ENCODE peak calls at places on chromosomes 4 and X, in eight cellular contexts. One of them, this sample, is unnamed.

GRCh38 chr4:10011885-10012284 is 9.4 kb downstream of the SLC2A9 start:
- DNase-seq in upper lobe of right lung: no peak
- DNase-seq in gastrocnemius medialis: no peak
- DNase-seq in progenitor cell of endocrine pancreas: no peak
- DNase-seq in fibroblast of lung: peak; percentile 11
- DNase-seq in cardiac muscle cell: peak; percentile 62
- DNase-seq in GM06990: no peak
- DNase-seq in spleen: no peak
- DNase-seq in this sample: no peak

GRCh38 chr4:38605794-38606586 is 58.0 kb upstream of the KLF3 start:
- DNase-seq in spleen: no peak
- DNase-seq in gastrocnemius medialis: no peak
- DNase-seq in fibroblast of lung: peak; percentile 33
- DNase-seq in cardiac muscle cell: no peak
- DNase-seq in upper lobe of right lung: no peak
- DNase-seq in progenitor cell of endocrine pancreas: no peak
- DNase-seq in GM06990: no peak
- DNase-seq in this sample: no peak

GRCh38 chr4:118994030-118994429 is 105.4 kb downstream of the SYNPO2 start:
- DNase-seq in spleen: no peak
- DNase-seq in progenitor cell of endocrine pancreas: no peak
- DNase-seq in cardiac muscle cell: no peak
- DNase-seq in fibroblast of lung: peak; percentile 96
- DNase-seq in gastrocnemius medialis: peak; percentile 87
- DNase-seq in upper lobe of right lung: no peak
- DNase-seq in GM06990: no peak
- DNase-seq in this sample: no peak

GRCh38 chr4:36394352-36394903 is 113.0 kb downstream of the DTHD1 start:
- DNase-seq in progenitor cell of endocrine pancreas: no peak
- DNase-seq in gastrocnemius medialis: no peak
- DNase-seq in spleen: no peak
- DNase-seq in cardiac muscle cell: no peak
- DNase-seq in upper lobe of right lung: no peak
- DNase-seq in GM06990: no peak
- DNase-seq in fibroblast of lung: no peak
- DNase-seq in this sample: peak; percentile 50

GRCh38 chr4:57504139-57504538 is 394.0 kb upstream of the IGFBP7 start:
- DNase-seq in GM06990: no peak
- DNase-seq in progenitor cell of endocrine pancreas: no peak
- DNase-seq in upper lobe of right lung: no peak
- DNase-seq in gastrocnemius medialis: no peak
- DNase-seq in cardiac muscle cell: no peak
- DNase-seq in fibroblast of lung: no peak
- DNase-seq in spleen: no peak
- DNase-seq in this sample: no peak

GRCh38 chr4:143700420-143701352 is at the start of gene FREM3:
- DNase-seq in cardiac muscle cell: no peak
- DNase-seq in progenitor cell of endocrine pancreas: peak; percentile 28
- DNase-seq in fibroblast of lung: no peak
- DNase-seq in gastrocnemius medialis: no peak
- DNase-seq in GM06990: peak; percentile 11
- DNase-seq in upper lobe of right lung: peak; percentile 64
- DNase-seq in spleen: peak; percentile 76
- DNase-seq in this sample: peak; percentile 2

GRCh38 chr4:86054676-86055075 is 305.2 kb downstream of the MAPK10 start:
- DNase-seq in progenitor cell of endocrine pancreas: no peak
- DNase-seq in upper lobe of right lung: no peak
- DNase-seq in cardiac muscle cell: no peak
- DNase-seq in gastrocnemius medialis: no peak
- DNase-seq in GM06990: no peak
- DNase-seq in fibroblast of lung: no peak
- DNase-seq in spleen: no peak
- DNase-seq in this sample: no peak

GRCh38 chr4:183875251-183875825 is 29.8 kb upstream of the STOX2 start:
- DNase-seq in spleen: no peak
- DNase-seq in GM06990: no peak
- DNase-seq in cardiac muscle cell: no peak
- DNase-seq in fibroblast of lung: no peak
- DNase-seq in progenitor cell of endocrine pancreas: no peak
- DNase-seq in gastrocnemius medialis: no peak
- DNase-seq in upper lobe of right lung: no peak
- DNase-seq in this sample: no peak

GRCh38 chrX:49001521-49002090 is 458 bp downstream of the GRIPAP1 start:
- DNase-seq in cardiac muscle cell: peak; percentile 44
- DNase-seq in gastrocnemius medialis: no peak
- DNase-seq in progenitor cell of endocrine pancreas: no peak
- DNase-seq in fibroblast of lung: peak; percentile 40
- DNase-seq in GM06990: no peak
- DNase-seq in spleen: peak; percentile 80
- DNase-seq in upper lobe of right lung: peak; percentile 64
- DNase-seq in this sample: peak; percentile 76

GRCh38 chr4:54155936-54156335 is 56.0 kb downstream of the GSX2 start:
- DNase-seq in upper lobe of right lung: no peak
- DNase-seq in spleen: no peak
- DNase-seq in fibroblast of lung: no peak
- DNase-seq in cardiac muscle cell: no peak
- DNase-seq in GM06990: no peak
- DNase-seq in gastrocnemius medialis: no peak
- DNase-seq in progenitor cell of endocrine pancreas: no peak
- DNase-seq in this sample: no peak

GRCh38 chrX:147476008-147476407 is 435.7 kb upstream of the FMR1 start:
- DNase-seq in progenitor cell of endocrine pancreas: no peak
- DNase-seq in gastrocnemius medialis: no peak
- DNase-seq in GM06990: no peak
- DNase-seq in spleen: no peak
- DNase-seq in upper lobe of right lung: no peak
- DNase-seq in cardiac muscle cell: no peak
- DNase-seq in fibroblast of lung: no peak
- DNase-seq in this sample: peak; percentile 8

GRCh38 chrX:16319929-16320328 is 152.6 kb downstream of the MAGEB17 start:
- DNase-seq in fibroblast of lung: peak; percentile 16
- DNase-seq in cardiac muscle cell: no peak
- DNase-seq in gastrocnemius medialis: no peak
- DNase-seq in spleen: no peak
- DNase-seq in GM06990: no peak
- DNase-seq in progenitor cell of endocrine pancreas: no peak
- DNase-seq in upper lobe of right lung: no peak
- DNase-seq in this sample: no peak

GRCh38 chr4:86043755-86044592 is 315.9 kb downstream of the MAPK10 start:
- DNase-seq in spleen: no peak
- DNase-seq in GM06990: no peak
- DNase-seq in progenitor cell of endocrine pancreas: no peak
- DNase-seq in gastrocnemius medialis: no peak
- DNase-seq in fibroblast of lung: peak; percentile 68
- DNase-seq in cardiac muscle cell: peak; percentile 79
- DNase-seq in upper lobe of right lung: no peak
- DNase-seq in this sample: peak; percentile 12

GRCh38 chr4:131006388-131006787 is 1910.4 kb downstream of the C4orf33 start:
- DNase-seq in gastrocnemius medialis: no peak
- DNase-seq in cardiac muscle cell: no peak
- DNase-seq in fibroblast of lung: no peak
- DNase-seq in progenitor cell of endocrine pancreas: no peak
- DNase-seq in upper lobe of right lung: no peak
- DNase-seq in spleen: no peak
- DNase-seq in GM06990: no peak
- DNase-seq in this sample: no peak

GRCh38 chr4:87010192-87010591 is 75.4 kb downstream of the AFF1 start:
- DNase-seq in upper lobe of right lung: no peak
- DNase-seq in spleen: no peak
- DNase-seq in progenitor cell of endocrine pancreas: no peak
- DNase-seq in fibroblast of lung: no peak
- DNase-seq in gastrocnemius medialis: no peak
- DNase-seq in cardiac muscle cell: no peak
- DNase-seq in GM06990: no peak
- DNase-seq in this sample: no peak

GRCh38 chr4:163679189-163679588 is 184.7 kb downstream of the TMA16 start:
- DNase-seq in spleen: no peak
- DNase-seq in upper lobe of right lung: no peak
- DNase-seq in progenitor cell of endocrine pancreas: no peak
- DNase-seq in fibroblast of lung: peak; percentile 46
- DNase-seq in gastrocnemius medialis: no peak
- DNase-seq in cardiac muscle cell: no peak
- DNase-seq in GM06990: no peak
- DNase-seq in this sample: no peak

DNA sequence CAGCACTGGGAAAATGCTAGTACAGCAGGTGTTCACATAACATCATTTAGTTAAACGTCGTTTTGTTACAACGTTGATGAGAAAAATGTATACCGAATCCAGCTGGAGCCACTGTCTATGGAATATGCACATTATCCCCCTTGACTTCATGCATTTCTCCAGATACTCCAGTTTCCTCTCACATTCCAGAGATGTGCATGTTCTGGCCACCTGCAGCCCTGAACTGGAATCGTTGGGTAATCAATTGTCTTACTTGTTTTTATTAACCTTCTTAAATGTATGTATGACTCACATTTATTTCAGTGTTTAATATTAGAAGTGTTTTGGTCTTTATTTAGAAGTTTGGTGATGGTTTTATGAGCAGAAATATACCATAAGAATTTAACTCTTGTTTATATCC is 18.4 kb upstream of the ODAM start:
- DNase-seq in upper lobe of right lung: no peak
- DNase-seq in progenitor cell of endocrine pancreas: no peak
- DNase-seq in spleen: no peak
- DNase-seq in fibroblast of lung: no peak
- DNase-seq in GM06990: no peak
- DNase-seq in cardiac muscle cell: no peak
- DNase-seq in gastrocnemius medialis: no peak
- DNase-seq in this sample: no peak
- TF ChIP-seq CTCF in upper lobe of right lung: no peak
- TF ChIP-seq CTCF in progenitor cell of endocrine pancreas: no peak
- TF ChIP-seq CTCF in spleen: no peak
- TF ChIP-seq CTCF in fibroblast of lung: no peak
- TF ChIP-seq CTCF in GM06990: no peak
- TF ChIP-seq CTCF in cardiac muscle cell: no peak
- TF ChIP-seq CTCF in gastrocnemius medialis: no peak
- TF ChIP-seq CTCF in this sample: no peak

DNA sequence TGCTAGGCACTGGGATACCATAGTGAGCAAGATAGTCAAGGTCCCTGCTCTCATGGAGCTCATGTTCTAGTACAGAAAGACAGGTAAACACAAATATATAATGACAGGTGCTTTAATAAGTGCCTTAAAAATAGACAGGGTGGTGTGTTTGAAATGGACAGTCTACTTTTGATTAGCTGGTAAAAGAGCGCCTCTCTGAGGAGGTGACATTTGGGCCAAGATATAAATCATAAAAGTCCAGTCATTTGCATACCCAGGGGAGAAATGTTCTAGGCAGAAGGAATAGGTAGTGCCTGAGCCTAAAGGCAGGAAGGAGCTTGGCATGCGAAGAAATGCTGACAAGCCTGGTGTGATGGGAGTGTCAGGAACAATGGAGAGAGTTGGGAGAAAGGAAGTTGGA is 83.6 kb downstream of the DNAAF6 start:
- DNase-seq in gastrocnemius medialis: no peak
- DNase-seq in fibroblast of lung: no peak
- DNase-seq in progenitor cell of endocrine pancreas: no peak
- DNase-seq in GM06990: no peak
- DNase-seq in upper lobe of right lung: no peak
- DNase-seq in cardiac muscle cell: no peak
- DNase-seq in spleen: no peak
- DNase-seq in this sample: no peak
- TF ChIP-seq CTCF in gastrocnemius medialis: no peak
- TF ChIP-seq CTCF in fibroblast of lung: no peak
- TF ChIP-seq CTCF in progenitor cell of endocrine pancreas: no peak
- TF ChIP-seq CTCF in GM06990: no peak
- TF ChIP-seq CTCF in upper lobe of right lung: no peak
- TF ChIP-seq CTCF in cardiac muscle cell: no peak
- TF ChIP-seq CTCF in spleen: no peak
- TF ChIP-seq CTCF in this sample: no peak

GRCh38 chr4:82704156-82704555 is 94.4 kb downstream of the SCD5 start:
- DNase-seq in fibroblast of lung: no peak
- DNase-seq in gastrocnemius medialis: no peak
- DNase-seq in cardiac muscle cell: peak; percentile 57
- DNase-seq in progenitor cell of endocrine pancreas: no peak
- DNase-seq in spleen: no peak
- DNase-seq in GM06990: no peak
- DNase-seq in upper lobe of right lung: no peak
- DNase-seq in this sample: no peak

GRCh38 chr4:82708982-82709381 is 89.6 kb downstream of the SCD5 start:
- DNase-seq in progenitor cell of endocrine pancreas: no peak
- DNase-seq in upper lobe of right lung: no peak
- DNase-seq in spleen: no peak
- DNase-seq in gastrocnemius medialis: no peak
- DNase-seq in GM06990: no peak
- DNase-seq in fibroblast of lung: no peak
- DNase-seq in cardiac muscle cell: no peak
- DNase-seq in this sample: no peak

GRCh38 chr4:82705881-82706280 is 92.7 kb downstream of the SCD5 start:
- DNase-seq in cardiac muscle cell: no peak
- DNase-seq in gastrocnemius medialis: no peak
- DNase-seq in spleen: no peak
- DNase-seq in upper lobe of right lung: no peak
- DNase-seq in GM06990: no peak
- DNase-seq in fibroblast of lung: no peak
- DNase-seq in progenitor cell of endocrine pancreas: no peak
- DNase-seq in this sample: no peak

GRCh38 chr4:82705169-82705568 is 93.4 kb downstream of the SCD5 start:
- DNase-seq in cardiac muscle cell: no peak
- DNase-seq in fibroblast of lung: no peak
- DNase-seq in gastrocnemius medialis: no peak
- DNase-seq in progenitor cell of endocrine pancreas: no peak
- DNase-seq in upper lobe of right lung: no peak
- DNase-seq in spleen: no peak
- DNase-seq in GM06990: no peak
- DNase-seq in this sample: no peak

DNA sequence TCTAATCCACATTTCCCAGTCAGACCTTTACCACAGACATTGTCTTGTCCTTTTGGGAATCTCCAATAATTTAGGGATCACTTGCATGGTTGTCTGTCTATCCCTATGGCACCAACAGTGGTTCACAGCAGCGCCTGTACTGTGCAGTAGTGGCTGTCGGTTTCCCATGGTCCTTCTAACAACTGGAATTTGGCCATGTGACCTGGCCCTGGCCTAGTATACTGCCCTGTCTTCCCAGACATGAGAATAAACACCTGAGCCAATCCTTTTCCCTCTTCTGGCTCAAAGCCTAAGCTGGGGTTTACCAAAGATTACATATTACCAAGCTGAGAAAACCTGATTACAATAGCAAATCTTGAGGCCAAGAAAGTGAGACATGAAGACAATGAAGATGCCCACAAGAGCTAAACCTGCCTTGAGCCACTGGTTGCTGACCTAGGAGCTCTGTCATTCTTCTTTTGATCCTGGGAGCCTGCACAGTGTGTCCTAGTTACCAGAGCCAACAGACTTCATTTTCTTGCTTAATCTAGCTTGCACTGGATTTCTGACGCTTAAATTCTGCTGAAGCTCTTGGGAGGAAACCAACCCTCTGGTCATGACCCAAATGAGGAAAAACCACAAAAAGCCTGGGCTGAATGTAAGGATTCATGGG is 92.1 kb downstream of the SCD5 start:
- DNase-seq in fibroblast of lung: peak; percentile 37
- DNase-seq in spleen: no peak
- DNase-seq in gastrocnemius medialis: no peak
- DNase-seq in upper lobe of right lung: no peak
- DNase-seq in progenitor cell of endocrine pancreas: no peak
- DNase-seq in GM06990: no peak
- DNase-seq in cardiac muscle cell: peak; percentile 83
- DNase-seq in this sample: no peak
- TF ChIP-seq CTCF in fibroblast of lung: no peak
- TF ChIP-seq CTCF in spleen: no peak
- TF ChIP-seq CTCF in gastrocnemius medialis: no peak
- TF ChIP-seq CTCF in upper lobe of right lung: no peak
- TF ChIP-seq CTCF in progenitor cell of endocrine pancreas: no peak
- TF ChIP-seq CTCF in GM06990: no peak
- TF ChIP-seq CTCF in cardiac muscle cell: no peak
- TF ChIP-seq CTCF in this sample: no peak

GRCh38 chr4:3246458-3247398 is 2.2 kb upstream of the MSANTD1 start:
- DNase-seq in spleen: no peak
- DNase-seq in gastrocnemius medialis: no peak
- DNase-seq in GM06990: no peak
- DNase-seq in cardiac muscle cell: no peak
- DNase-seq in fibroblast of lung: no peak
- DNase-seq in upper lobe of right lung: no peak
- DNase-seq in progenitor cell of endocrine pancreas: no peak
- DNase-seq in this sample: no peak
- TF ChIP-seq CTCF in spleen: no peak
- TF ChIP-seq CTCF in gastrocnemius medialis: no peak
- TF ChIP-seq CTCF in GM06990: no peak
- TF ChIP-seq CTCF in cardiac muscle cell: peak; percentile 4
- TF ChIP-seq CTCF in fibroblast of lung: peak; percentile 8
- TF ChIP-seq CTCF in upper lobe of right lung: no peak
- TF ChIP-seq CTCF in progenitor cell of endocrine pancreas: no peak
- TF ChIP-seq CTCF in this sample: no peak